ENCODE peak calls at places on chromosomes 3 and 15, in four cellular contexts. One of them, this sample, is unnamed.

GRCh38 chr3:126135398-126136076 is 44.8 kb downstream of the ALDH1L1 start:
- DNase-seq in activated T-cell treated with anti-CD3 and anti-CD28 coated beads, Interleukin-2, amount 50 U/mL, for 72 hours: no peak
- DNase-seq in NCI-H1105 treated with DMSO at 0.1 percent for 48 hours: no peak
- DNase-seq in tibial nerve: no peak
- DNase-seq in this sample: peak

GRCh38 chr15:88655780-88656488 is 17.1 kb downstream of the ISG20 start:
- DNase-seq in NCI-H1105 treated with DMSO at 0.1 percent for 48 hours: no peak
- DNase-seq in activated T-cell treated with anti-CD3 and anti-CD28 coated beads, Interleukin-2, amount 50 U/mL, for 72 hours: no peak
- DNase-seq in tibial nerve: no peak
- DNase-seq in this sample: no peak

GRCh38 chr3:63876260-63876659 is 12.6 kb downstream of the ATXN7 start:
- DNase-seq in NCI-H1105 treated with DMSO at 0.1 percent for 48 hours: no peak
- DNase-seq in activated T-cell treated with anti-CD3 and anti-CD28 coated beads, Interleukin-2, amount 50 U/mL, for 72 hours: no peak
- DNase-seq in tibial nerve: no peak
- DNase-seq in this sample: no peak

GRCh38 chr15:89670985-89671560 is 8.1 kb downstream of the PLIN1 start:
- DNase-seq in activated T-cell treated with anti-CD3 and anti-CD28 coated beads, Interleukin-2, amount 50 U/mL, for 72 hours: no peak
- DNase-seq in NCI-H1105 treated with DMSO at 0.1 percent for 48 hours: no peak
- DNase-seq in tibial nerve: no peak
- DNase-seq in this sample: no peak

GRCh38 chr3:74295479-74295878 is 319.0 kb downstream of the CNTN3 start:
- DNase-seq in activated T-cell treated with anti-CD3 and anti-CD28 coated beads, Interleukin-2, amount 50 U/mL, for 72 hours: no peak
- DNase-seq in NCI-H1105 treated with DMSO at 0.1 percent for 48 hours: no peak
- DNase-seq in tibial nerve: no peak
- DNase-seq in this sample: no peak

GRCh38 chr3:45223889-45224730 is 2.0 kb downstream of the TMEM158 start:
- DNase-seq in activated T-cell treated with anti-CD3 and anti-CD28 coated beads, Interleukin-2, amount 50 U/mL, for 72 hours: no peak
- DNase-seq in tibial nerve: no peak
- DNase-seq in NCI-H1105 treated with DMSO at 0.1 percent for 48 hours: no peak
- DNase-seq in this sample: peak

GRCh38 chr15:67941643-67942315 is 101.9 kb upstream of the RNU6-1 start:
- DNase-seq in tibial nerve: no peak
- DNase-seq in activated T-cell treated with anti-CD3 and anti-CD28 coated beads, Interleukin-2, amount 50 U/mL, for 72 hours: no peak
- DNase-seq in NCI-H1105 treated with DMSO at 0.1 percent for 48 hours: no peak
- DNase-seq in this sample: no peak

GRCh38 chr3:97825101-97825500 is 3.3 kb downstream of the CRYBG3 start:
- DNase-seq in activated T-cell treated with anti-CD3 and anti-CD28 coated beads, Interleukin-2, amount 50 U/mL, for 72 hours: no peak
- DNase-seq in tibial nerve: no peak
- DNase-seq in NCI-H1105 treated with DMSO at 0.1 percent for 48 hours: no peak
- DNase-seq in this sample: no peak

GRCh38 chr3:155872904-155873646 is 2.6 kb downstream of the GMPS start:
- DNase-seq in activated T-cell treated with anti-CD3 and anti-CD28 coated beads, Interleukin-2, amount 50 U/mL, for 72 hours: no peak
- DNase-seq in tibial nerve: no peak
- DNase-seq in NCI-H1105 treated with DMSO at 0.1 percent for 48 hours: no peak
- DNase-seq in this sample: no peak

GRCh38 chr3:64268926-64269325 is 43.7 kb upstream of the PRICKLE2 start:
- DNase-seq in tibial nerve: no peak
- DNase-seq in NCI-H1105 treated with DMSO at 0.1 percent for 48 hours: no peak
- DNase-seq in activated T-cell treated with anti-CD3 and anti-CD28 coated beads, Interleukin-2, amount 50 U/mL, for 72 hours: no peak
- DNase-seq in this sample: no peak

GRCh38 chr15:79956354-79956939 is 14.5 kb downstream of the BCL2A1 start:
- DNase-seq in tibial nerve: no peak
- DNase-seq in activated T-cell treated with anti-CD3 and anti-CD28 coated beads, Interleukin-2, amount 50 U/mL, for 72 hours: no peak
- DNase-seq in NCI-H1105 treated with DMSO at 0.1 percent for 48 hours: no peak
- DNase-seq in this sample: no peak

GRCh38 chr15:74511583-74511982 is 29.4 kb upstream of the ARID3B start:
- DNase-seq in NCI-H1105 treated with DMSO at 0.1 percent for 48 hours: no peak
- DNase-seq in tibial nerve: no peak
- DNase-seq in activated T-cell treated with anti-CD3 and anti-CD28 coated beads, Interleukin-2, amount 50 U/mL, for 72 hours: no peak
- DNase-seq in this sample: no peak

GRCh38 chr3:126557761-126558160 is 971 bp downstream of the C3orf22 start:
- DNase-seq in NCI-H1105 treated with DMSO at 0.1 percent for 48 hours: no peak
- DNase-seq in activated T-cell treated with anti-CD3 and anti-CD28 coated beads, Interleukin-2, amount 50 U/mL, for 72 hours: no peak
- DNase-seq in tibial nerve: no peak
- DNase-seq in this sample: no peak

GRCh38 chr3:124443446-124443845 is 286.8 kb upstream of the UMPS start:
- DNase-seq in tibial nerve: no peak
- DNase-seq in activated T-cell treated with anti-CD3 and anti-CD28 coated beads, Interleukin-2, amount 50 U/mL, for 72 hours: no peak
- DNase-seq in NCI-H1105 treated with DMSO at 0.1 percent for 48 hours: no peak
- DNase-seq in this sample: no peak

This sample was measured in activated CD4-positive, alpha-beta memory T cell treated with anti-CD3 and anti-CD28 coated beads for 36 hours.